ENCODE peak calls at places on chromosome 22, in five cellular contexts. O is astrocyte of the spinal cord; V is ovary; I is CD4-positive, alpha-beta T cell; C is body of pancreas. L is an unnamed sample.

GRCh38 chr22:27670701-27671412 is 130.7 kb downstream of the MN1 start:
- DNase-seq in O (no peak), V (no peak), I (no peak), C (peak), L (no peak)

GRCh38 chr22:45317551-45318167 is 7.9 kb downstream of the FAM118A start:
- DNase-seq in O (peak), V (peak), I (no peak), C (no peak), L (peak)

GRCh38 chr22:50665738-50666137 is 6.9 kb upstream of the SHANK3 start:
- DNase-seq in O (no peak), V (no peak), I (no peak), C (no peak), L (no peak)

GRCh38 chr22:27867114-27867957 is 51.7 kb downstream of the PITPNB start:
- DNase-seq in O (no peak), V (no peak), I (no peak), C (no peak), L (peak)

GRCh38 chr22:29784451-29785361 is 17.5 kb downstream of the UQCR10 start:
- DNase-seq in O (no peak), V (peak), I (no peak), C (peak), L (peak)

GRCh38 chr22:36237462-36238347 is 1.6 kb downstream of the APOL2 start:
- DNase-seq in O (peak), V (peak), I (no peak), C (no peak), L (peak)

GRCh38 chr22:32040324-32040904 is 2.6 kb upstream of the SLC5A1 start:
- DNase-seq in O (no peak), V (no peak), I (no peak), C (no peak), L (no peak)

GRCh38 chr22:28435271-28435825 is 244.3 kb downstream of the TTC28 start:
- DNase-seq in O (no peak), V (no peak), I (no peak), C (peak), L (no peak)

GRCh38 chr22:39699631-39700348 is 129.2 kb downstream of the CACNA1I start:
- DNase-seq in O (no peak), V (no peak), I (no peak), C (peak), L (no peak)

GRCh38 chr22:34587357-34588356 is 478.3 kb upstream of the ISX start:
- DNase-seq in O (no peak), V (no peak), I (no peak), C (peak), L (no peak)

GRCh38 chr22:49880281-49880680 is 26.6 kb downstream of the ZBED4 start:
- DNase-seq in O (peak), V (no peak), I (no peak), C (no peak), L (no peak)

GRCh38 chr22:44540756-44541670 is 43.0 kb upstream of the RTL6 start:
- DNase-seq in O (no peak), V (no peak), I (no peak), C (no peak), L (peak)

GRCh38 chr22:45308624-45309421 is 911 bp upstream of the FAM118A start:
- DNase-seq in O (no peak), V (peak), I (no peak), C (no peak), L (no peak)

GRCh38 chr22:26851125-26851524 is 193.7 kb downstream of the MIAT start:
- DNase-seq in O (no peak), V (no peak), I (no peak), C (no peak), L (no peak)

GRCh38 chr22:27598792-27599191 is 202.8 kb downstream of the MN1 start:
- DNase-seq in O (no peak), V (no peak), I (no peak), C (no peak), L (no peak)

GRCh38 chr22:38935023-38935422 is 22.4 kb upstream of the APOBEC3A start:
- DNase-seq in O (no peak), V (no peak), I (no peak), C (peak), L (no peak)

GRCh38 chr22:29476116-29476515 is 3.9 kb upstream of the NEFH start:
- DNase-seq in O (no peak), V (no peak), I (no peak), C (no peak), L (no peak)

GRCh38 chr22:25419247-25420113 is 145.0 kb upstream of the GRK3 start:
- DNase-seq in O (no peak), V (no peak), I (no peak), C (peak), L (peak)

GRCh38 chr22:44391481-44392445 is 79.0 kb upstream of the SHISAL1 start:
- DNase-seq in O (no peak), V (no peak), I (no peak), C (peak), L (no peak)

GRCh38 chr22:36860821-36861659 is at the start of gene NCF4:
- DNase-seq in O (no peak), V (no peak), I (no peak), C (peak), L (no peak)

GRCh38 chr22:41668971-41669911 is 19.4 kb downstream of the SNU13 start:
- DNase-seq in O (peak), V (no peak), I (no peak), C (no peak), L (peak)

GRCh38 chr22:41674941-41675340 is 13.7 kb downstream of the SNU13 start:
- DNase-seq in O (no peak), V (no peak), I (no peak), C (no peak), L (no peak)

GRCh38 chr22:41676134-41676533 is 12.5 kb downstream of the SNU13 start:
- DNase-seq in O (no peak), V (no peak), I (no peak), C (no peak), L (no peak)

DNA sequence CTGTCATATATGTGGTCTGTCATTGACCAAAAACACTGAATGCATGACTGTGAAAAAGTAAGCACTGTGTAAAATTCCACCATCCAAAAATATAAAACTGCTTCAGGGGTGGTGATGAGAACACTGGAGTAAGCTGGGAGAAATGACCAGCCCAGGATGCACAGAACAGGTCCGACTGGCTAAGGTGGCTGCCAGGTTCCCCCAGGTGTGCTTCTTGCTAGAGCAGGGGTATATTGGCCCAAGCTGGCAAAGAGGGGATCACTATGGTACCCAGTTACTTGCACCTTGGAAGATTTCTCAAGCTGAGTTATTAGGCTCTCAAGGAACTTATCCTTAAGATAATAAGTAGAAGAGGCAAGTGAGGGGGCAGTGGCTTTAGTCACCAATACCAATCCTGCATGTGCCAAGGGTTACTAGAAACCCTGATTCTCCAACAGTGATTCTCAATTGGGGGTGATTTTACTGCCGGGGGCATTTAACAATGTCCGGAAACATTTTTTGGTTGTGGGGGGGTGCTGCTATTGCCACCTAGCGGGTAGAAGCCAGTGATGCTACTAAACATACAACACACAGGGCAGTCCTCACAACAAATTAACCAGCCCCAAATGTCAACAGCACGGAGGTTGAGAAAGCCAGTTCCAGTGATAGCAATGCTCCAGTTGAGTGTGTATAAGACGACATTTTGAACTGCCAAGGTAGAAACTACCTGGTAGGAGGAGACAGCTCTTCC is 15.7 kb downstream of the SNU13 start:
- DNase-seq in O (no peak), V (no peak), I (no peak), C (no peak), L (peak)
- TF ChIP-seq CTCF in O (peak), V (no peak), I (no peak), C (peak), L (peak)

DNA sequence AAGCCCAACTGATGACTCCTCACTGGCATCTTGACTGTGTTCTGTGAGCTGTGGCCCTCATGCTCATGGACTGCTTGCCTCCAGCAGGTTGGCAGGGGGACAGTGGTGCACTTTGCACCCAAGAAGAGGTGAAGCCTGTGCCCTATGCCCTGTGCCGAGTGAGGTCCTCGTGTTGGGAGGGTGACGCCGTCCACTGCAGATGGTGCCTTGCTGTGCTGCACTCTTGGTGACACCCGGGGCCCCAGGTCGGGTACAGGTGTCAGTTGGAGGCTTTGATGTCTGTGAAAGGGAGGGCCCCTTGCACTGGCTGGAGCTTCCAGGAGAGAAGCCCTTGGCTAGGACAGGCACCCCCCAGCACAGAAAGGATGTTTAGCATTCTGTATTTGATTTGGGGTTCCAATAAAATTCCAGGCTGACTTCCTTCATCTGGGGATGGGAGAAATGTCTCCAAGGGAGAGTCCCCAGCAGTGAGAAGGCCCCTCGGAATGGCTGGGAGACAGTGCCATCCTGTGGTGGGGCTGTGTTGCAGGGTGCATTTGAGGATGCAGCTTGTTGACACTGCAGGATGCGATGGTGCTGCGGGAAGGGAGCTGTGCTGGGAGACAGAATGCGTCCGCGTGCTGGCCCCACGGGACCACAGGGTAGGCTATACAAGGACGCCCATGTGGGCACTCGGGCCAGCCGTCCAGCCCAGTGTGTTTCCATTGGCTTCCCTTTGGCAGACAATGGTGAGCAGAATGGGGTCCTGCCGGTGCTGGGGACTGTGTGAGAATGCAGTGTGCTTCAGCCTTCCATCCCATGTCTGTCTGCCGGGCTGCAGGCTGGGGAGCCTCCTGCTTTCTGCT is 2.5 kb upstream of the ZDHHC8 start:
- DNase-seq in O (no peak), V (no peak), I (peak), C (peak), L (peak)
- TF ChIP-seq CTCF in O (peak), V (no peak), I (peak), C (peak), L (peak)

GRCh38 chr22:30863161-30863833 is 105.3 kb downstream of the MORC2 start:
- DNase-seq in O (no peak), V (no peak), I (no peak), C (no peak), L (peak)
- TF ChIP-seq CTCF in O (no peak), V (no peak), I (no peak), C (no peak), L (no peak)

GRCh38 chr22:17796695-17797094 is 22.4 kb upstream of the BID start:
- DNase-seq in O (no peak), V (no peak), I (no peak), C (no peak), L (no peak)

GRCh38 chr22:17795143-17795542 is 20.9 kb upstream of the BID start:
- DNase-seq in O (no peak), V (no peak), I (no peak), C (no peak), L (no peak)

GRCh38 chr22:17794726-17795125 is 20.5 kb upstream of the BID start:
- DNase-seq in O (no peak), V (no peak), I (no peak), C (no peak), L (no peak)

GRCh38 chr22:17797721-17798559 is 23.7 kb upstream of the BID start:
- DNase-seq in O (no peak), V (no peak), I (no peak), C (no peak), L (no peak)

GRCh38 chr22:17795661-17796548 is 21.6 kb upstream of the BID start:
- DNase-seq in O (no peak), V (no peak), I (no peak), C (no peak), L (no peak)
- TF ChIP-seq CTCF in O (no peak), V (no peak), I (no peak), C (no peak), L (no peak)